ENCODE peak calls at places on chromosome 21, in five cellular contexts. S is lower leg skin, T is ovary, L is hepatocyte, Y is endothelial cell. Z is an unnamed sample.

GRCh38 chr21:43985690-43986251 is 26.3 kb upstream of the TRAPPC10 start:
- DNase-seq in Y (no peak), T (no peak), S (no peak), L (no peak), Z (no peak)

GRCh38 chr21:36656138-36656537 is 42.8 kb upstream of the SIM2 start:
- DNase-seq in L (peak), S (no peak), Y (no peak), T (no peak), Z (no peak)

GRCh38 chr21:25329227-25329626 is 278.1 kb downstream of the MRPL39 start:
- DNase-seq in S (no peak), Y (no peak), L (no peak), T (no peak), Z (no peak)

GRCh38 chr21:20424943-20425342 is 573.3 kb upstream of the NCAM2 start:
- DNase-seq in L (no peak), S (no peak), Y (no peak), T (no peak), Z (no peak)

GRCh38 chr21:15804247-15804985 is 74.6 kb downstream of the USP25 start:
- DNase-seq in Y (no peak), L (no peak), T (no peak), S (no peak), Z (no peak)

GRCh38 chr21:23963454-23963853 is 1643.8 kb downstream of the MRPL39 start:
- DNase-seq in Y (no peak), T (no peak), S (no peak), L (no peak), Z (no peak)

GRCh38 chr21:14480601-14481000 is 65.5 kb downstream of the SAMSN1 start:
- DNase-seq in L (no peak), S (no peak), T (no peak), Y (no peak), Z (no peak)

GRCh38 chr21:15908187-15908586 is 178.4 kb downstream of the USP25 start:
- DNase-seq in S (no peak), Y (no peak), L (no peak), T (no peak), Z (no peak)

GRCh38 chr21:38816400-38816973 is 10.8 kb downstream of the ETS2 start:
- DNase-seq in L (no peak), S (no peak), T (no peak), Y (no peak), Z (no peak)

GRCh38 chr21:31557956-31558838 is 101.3 kb upstream of the SOD1 start:
- DNase-seq in Y (peak), L (peak), S (peak), T (no peak), Z (no peak)

GRCh38 chr21:43210454-43211084 is 41.8 kb downstream of the CRYAA start:
- DNase-seq in L (no peak), Y (no peak), T (no peak), S (no peak), Z (peak)

GRCh38 chr21:35512321-35512720 is 463.2 kb upstream of the RUNX1 start:
- DNase-seq in T (no peak), L (no peak), Y (no peak), S (no peak), Z (no peak)

GRCh38 chr21:15446193-15446592 is 283.6 kb upstream of the USP25 start:
- DNase-seq in L (no peak), S (no peak), T (no peak), Y (no peak), Z (peak)

GRCh38 chr21:16455978-16456377 is 726.2 kb downstream of the USP25 start:
- DNase-seq in S (no peak), L (no peak), Y (no peak), T (no peak), Z (no peak)

GRCh38 chr21:16587141-16587570 is 857.4 kb downstream of the USP25 start:
- DNase-seq in L (peak), Y (no peak), S (no peak), T (peak), Z (peak)

GRCh38 chr21:17613242-17613676 is 558 bp upstream of the BTG3 start:
- DNase-seq in Y (no peak), S (peak), L (peak), T (peak), Z (peak)

GRCh38 chr21:36624105-36624504 is 74.8 kb upstream of the SIM2 start:
- DNase-seq in L (no peak), T (no peak), S (no peak), Y (no peak), Z (no peak)

GRCh38 chr21:28943631-28944030 is 49.0 kb downstream of the LTN1 start:
- DNase-seq in T (no peak), L (no peak), Y (no peak), S (no peak), Z (no peak)

GRCh38 chr21:33230518-33231324 is 983 bp downstream of the IFNAR2 start:
- DNase-seq in T (peak), Y (peak), S (peak), L (peak), Z (peak)

GRCh38 chr21:32426592-32427051 is 14.1 kb downstream of the EVA1C start:
- DNase-seq in T (no peak), S (no peak), Y (no peak), L (no peak), Z (no peak)

GRCh38 chr21:30718239-30718909 is at the start of gene KRTAP21-3:
- DNase-seq in S (no peak), Y (no peak), L (peak), T (no peak), Z (no peak)

GRCh38 chr21:33662046-33662445 is 19.7 kb downstream of the ITSN1 start:
- DNase-seq in Y (no peak), T (no peak), L (no peak), S (no peak), Z (no peak)

GRCh38 chr21:33551664-33552063 is 8.8 kb downstream of the SON start:
- DNase-seq in L (no peak), S (no peak), T (no peak), Y (no peak), Z (no peak)

GRCh38 chr21:36661511-36662309 is 37.2 kb upstream of the SIM2 start:
- DNase-seq in S (no peak), T (no peak), L (peak), Y (peak), Z (no peak)

GRCh38 chr21:27045281-27045985 is 78.5 kb upstream of the ADAMTS5 start:
- DNase-seq in T (no peak), S (no peak), L (no peak), Y (no peak), Z (no peak)

GRCh38 chr21:14683021-14683420 is 136.9 kb upstream of the SAMSN1 start:
- DNase-seq in S (no peak), Y (no peak), T (no peak), L (no peak), Z (no peak)

GRCh38 chr21:31252091-31252490 is 92.0 kb downstream of the TIAM1 start:
- DNase-seq in L (no peak), Y (no peak), T (no peak), S (no peak), Z (no peak)

GRCh38 chr21:34129971-34130597 is 56.7 kb downstream of the MRPS6 start:
- DNase-seq in S (no peak), L (peak), Y (no peak), T (no peak), Z (no peak)

GRCh38 chr21:34177919-34178567 is 104.7 kb downstream of the MRPS6 start:
- DNase-seq in L (no peak), Y (no peak), T (no peak), S (peak), Z (no peak)

GRCh38 chr21:8993943-8994639 is 1527.3 kb upstream of the TPTE start:
- DNase-seq in S (no peak), T (no peak), L (no peak), Y (no peak), Z (no peak)

GRCh38 chr21:35375115-35375514 is 326.0 kb upstream of the RUNX1 start:
- DNase-seq in L (peak), S (no peak), Y (no peak), T (no peak), Z (no peak)

GRCh38 chr21:37338671-37339526 is 27.7 kb upstream of the DYRK1A start:
- DNase-seq in S (no peak), L (peak), T (peak), Y (no peak), Z (no peak)

GRCh38 chr21:14115646-14116045 is 95.1 kb downstream of the LIPI start:
- DNase-seq in S (no peak), L (no peak), Y (no peak), T (no peak), Z (no peak)

GRCh38 chr21:32412162-32412997 is at the start of gene EVA1C:
- DNase-seq in S (peak), T (peak), L (peak), Y (peak), Z (peak)

GRCh38 chr21:43343095-43343991 is 83.6 kb downstream of the SIK1 start:
- DNase-seq in T (no peak), L (peak), S (no peak), Y (no peak), Z (no peak)

GRCh38 chr21:34343347-34344057 is 20.3 kb upstream of the KCNE2 start:
- DNase-seq in T (no peak), S (peak), L (no peak), Y (no peak), Z (no peak)

GRCh38 chr21:34908424-34909055 is 140.6 kb downstream of the RUNX1 start:
- DNase-seq in L (peak), Y (peak), S (no peak), T (no peak), Z (peak)

GRCh38 chr21:38773108-38774061 is 32.3 kb upstream of the ETS2 start:
- DNase-seq in L (peak), S (peak), T (peak), Y (no peak), Z (peak)

GRCh38 chr21:41873426-41873825 is 5.7 kb downstream of the PRDM15 start:
- DNase-seq in S (no peak), T (no peak), Y (no peak), L (no peak), Z (no peak)

GRCh38 chr21:41874611-41875010 is 4.5 kb downstream of the PRDM15 start:
- DNase-seq in L (no peak), Y (no peak), T (no peak), S (no peak), Z (no peak)

GRCh38 chr21:41871302-41872030 is 7.7 kb downstream of the PRDM15 start:
- DNase-seq in L (no peak), S (no peak), Y (no peak), T (no peak), Z (no peak)

GRCh38 chr21:41875086-41875485 is 4.1 kb downstream of the PRDM15 start:
- DNase-seq in L (no peak), T (no peak), S (no peak), Y (no peak), Z (no peak)

GRCh38 chr21:41873005-41873404 is 6.1 kb downstream of the PRDM15 start:
- DNase-seq in T (no peak), Y (no peak), L (no peak), S (no peak), Z (no peak)
- TF ChIP-seq CTCF in T (no peak), Y (no peak), L (no peak), S (no peak), Z (no peak)

DNA sequence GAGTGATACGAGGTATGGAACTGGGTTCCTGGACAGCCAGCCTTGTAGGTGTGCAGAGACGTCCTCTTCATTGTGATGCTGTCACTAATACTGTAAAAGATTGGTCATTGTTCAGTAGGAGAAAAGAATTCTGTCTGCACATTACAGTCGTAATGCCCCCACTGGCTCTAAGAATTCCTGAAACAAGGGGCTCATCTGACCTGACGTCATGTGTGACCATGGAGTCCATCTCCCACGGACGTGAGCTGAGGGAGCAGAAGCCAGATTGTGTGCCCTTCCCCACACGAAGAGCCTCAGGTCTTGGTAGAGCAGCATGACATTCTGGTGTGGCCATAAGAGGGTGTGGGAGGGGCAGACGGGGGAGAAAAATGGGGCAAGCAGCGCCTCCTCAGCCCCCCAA is 41.7 kb downstream of the POFUT2 start:
- DNase-seq in L (no peak), Y (no peak), T (no peak), S (no peak), Z (no peak)
- TF ChIP-seq CTCF in L (no peak), Y (no peak), T (no peak), S (no peak), Z (no peak)

DNA sequence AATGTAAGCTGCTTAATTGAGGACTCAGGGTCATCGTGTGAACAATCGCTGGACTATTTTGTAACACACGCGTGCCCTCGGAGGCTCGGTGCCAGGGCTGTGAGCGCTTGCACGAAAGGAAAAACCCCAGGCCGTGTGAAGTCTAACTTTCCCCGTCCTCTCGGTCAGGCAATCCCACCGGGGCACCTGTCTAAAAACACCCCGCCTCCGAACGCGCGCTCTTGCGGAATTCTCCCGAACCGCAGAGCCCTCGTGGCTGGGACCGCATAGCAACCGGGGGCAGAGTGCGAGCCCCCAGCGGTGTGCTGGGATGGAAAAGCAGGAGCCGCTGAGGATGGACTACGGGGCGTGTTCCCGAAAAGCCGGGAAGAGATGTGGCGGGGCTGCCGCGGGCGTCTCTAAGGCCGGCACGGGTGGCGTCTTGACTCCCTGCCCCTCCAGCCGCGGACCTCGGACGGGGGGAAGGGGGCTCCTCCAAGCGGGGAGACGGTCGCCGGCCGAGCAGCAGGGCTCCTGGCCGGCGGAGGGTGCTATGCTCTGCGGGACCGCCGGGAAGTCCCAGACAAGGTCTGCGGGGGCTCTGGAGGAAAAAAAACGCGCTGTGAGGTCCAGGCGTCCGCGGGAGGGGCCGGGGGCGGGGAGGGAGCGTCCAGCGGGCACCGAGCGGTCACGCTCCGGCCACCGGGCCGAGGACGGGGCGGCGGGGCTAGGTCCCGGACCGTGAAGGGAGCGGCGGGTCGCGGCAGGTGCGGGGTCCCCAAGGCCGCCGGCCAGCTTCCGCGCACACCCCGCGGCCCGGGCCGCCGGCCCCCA is 936 bp downstream of the ZBTB21 start:
- DNase-seq in T (peak), L (peak), S (peak), Y (peak), Z (peak)
- TF ChIP-seq CTCF in T (no peak), L (peak), S (no peak), Y (no peak), Z (peak)

GRCh38 chr21:45640888-45641479 is 2.5 kb upstream of the PCBP3 start:
- DNase-seq in S (no peak), Y (peak), L (peak), T (peak), Z (no peak)
- TF ChIP-seq CTCF in S (no peak), Y (no peak), L (peak), T (no peak), Z (no peak)

GRCh38 chr21:41378849-41379248 is 17.0 kb downstream of the MX2 start:
- DNase-seq in Y (no peak), T (no peak), L (no peak), S (no peak), Z (peak)
- TF ChIP-seq CTCF in Y (no peak), T (no peak), L (no peak), S (no peak), Z (no peak)

DNA sequence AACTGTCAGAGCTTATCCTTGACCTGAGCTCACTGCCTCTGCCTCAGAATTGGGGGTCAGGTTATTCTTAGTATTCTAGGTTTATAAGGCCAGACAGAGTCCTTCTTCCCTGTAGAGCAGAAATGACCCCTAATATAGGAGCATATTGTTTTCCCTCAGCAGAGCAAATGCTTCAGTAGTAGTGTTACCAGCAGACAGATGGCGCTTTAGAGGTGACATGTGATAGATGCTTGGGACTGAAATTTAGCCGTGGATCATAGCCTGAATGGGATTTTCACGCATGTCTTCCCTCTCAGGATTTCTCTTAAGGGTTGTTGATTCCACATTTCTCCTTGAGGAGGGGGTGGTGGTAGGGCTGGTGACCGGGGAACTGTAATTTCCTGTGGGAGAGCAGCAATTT is 24.5 kb downstream of the ADARB1 start:
- DNase-seq in Y (no peak), T (no peak), S (no peak), L (no peak), Z (no peak)
- TF ChIP-seq CTCF in Y (no peak), T (no peak), S (no peak), L (peak), Z (peak)

Z was measured in tibial artery.